ENCODE peak calls at places on chromosomes 2 and 18, in eight cellular contexts. One of them, this sample, is unnamed. For H3K36me3 and H3K4me1, the result is how much of the 10 kb centered on the place peaks cover.

GRCh38 chr2:94877129-94877528 is 5.9 kb downstream of the TEKT4 start:
- DNase-seq in spleen: peak
- DNase-seq in OCI-LY7: no peak
- DNase-seq in transverse colon: no peak
- DNase-seq in left ventricle myocardium inferior: no peak
- DNase-seq in prostate gland: no peak
- DNase-seq in uterus: no peak
- DNase-seq in neural progenitor cell: no peak
- DNase-seq in this sample: no peak

GRCh38 chr2:231190531-231191197 is 7.8 kb upstream of the ARMC9 start:
- DNase-seq in spleen: no peak
- DNase-seq in OCI-LY7: no peak
- DNase-seq in transverse colon: peak
- DNase-seq in left ventricle myocardium inferior: peak
- DNase-seq in prostate gland: peak
- DNase-seq in uterus: peak
- DNase-seq in neural progenitor cell: peak
- DNase-seq in this sample: no peak

GRCh38 chr18:34028341-34028740 is 196.4 kb downstream of the NOL4 start:
- DNase-seq in spleen: no peak
- DNase-seq in OCI-LY7: no peak
- DNase-seq in transverse colon: peak
- DNase-seq in left ventricle myocardium inferior: no peak
- DNase-seq in prostate gland: no peak
- DNase-seq in uterus: no peak
- DNase-seq in neural progenitor cell: no peak
- DNase-seq in this sample: no peak

GRCh38 chr2:95271381-95271971 is 2.8 kb upstream of the PROM2 start:
- DNase-seq in spleen: peak
- DNase-seq in OCI-LY7: no peak
- DNase-seq in transverse colon: no peak
- DNase-seq in left ventricle myocardium inferior: no peak
- DNase-seq in prostate gland: peak
- DNase-seq in uterus: no peak
- DNase-seq in neural progenitor cell: no peak
- DNase-seq in this sample: peak

GRCh38 chr2:157592983-157593382 is 35.7 kb downstream of the ACVR1C start:
- DNase-seq in spleen: no peak
- DNase-seq in OCI-LY7: peak
- DNase-seq in transverse colon: no peak
- DNase-seq in left ventricle myocardium inferior: no peak
- DNase-seq in prostate gland: no peak
- DNase-seq in uterus: no peak
- DNase-seq in neural progenitor cell: no peak
- DNase-seq in this sample: no peak

GRCh38 chr18:36638224-36638623 is 190.6 kb downstream of the TPGS2 start:
- DNase-seq in spleen: no peak
- DNase-seq in OCI-LY7: no peak
- DNase-seq in transverse colon: no peak
- DNase-seq in left ventricle myocardium inferior: no peak
- DNase-seq in prostate gland: no peak
- DNase-seq in uterus: no peak
- DNase-seq in neural progenitor cell: no peak
- DNase-seq in this sample: no peak

GRCh38 chr2:224260605-224261004 is 141.3 kb downstream of the FAM124B start:
- DNase-seq in spleen: no peak
- DNase-seq in OCI-LY7: no peak
- DNase-seq in transverse colon: no peak
- DNase-seq in left ventricle myocardium inferior: no peak
- DNase-seq in prostate gland: no peak
- DNase-seq in uterus: peak
- DNase-seq in neural progenitor cell: peak
- DNase-seq in this sample: no peak

GRCh38 chr2:215779912-215780311 is 233.4 kb downstream of the MREG start:
- DNase-seq in spleen: no peak
- DNase-seq in OCI-LY7: no peak
- DNase-seq in transverse colon: no peak
- DNase-seq in left ventricle myocardium inferior: no peak
- DNase-seq in prostate gland: no peak
- DNase-seq in uterus: no peak
- DNase-seq in neural progenitor cell: no peak
- DNase-seq in this sample: no peak

GRCh38 chr18:79389689-79390088 is 6.0 kb upstream of the NFATC1 start:
- DNase-seq in spleen: no peak
- DNase-seq in OCI-LY7: no peak
- DNase-seq in transverse colon: no peak
- DNase-seq in left ventricle myocardium inferior: no peak
- DNase-seq in prostate gland: no peak
- DNase-seq in uterus: no peak
- DNase-seq in neural progenitor cell: no peak
- DNase-seq in this sample: no peak

GRCh38 chr2:197286805-197287595 is 23.6 kb downstream of the ANKRD44 start:
- DNase-seq in spleen: no peak
- DNase-seq in OCI-LY7: peak
- DNase-seq in transverse colon: peak
- DNase-seq in left ventricle myocardium inferior: no peak
- DNase-seq in prostate gland: peak
- DNase-seq in uterus: peak
- DNase-seq in neural progenitor cell: no peak
- DNase-seq in this sample: peak

DNA sequence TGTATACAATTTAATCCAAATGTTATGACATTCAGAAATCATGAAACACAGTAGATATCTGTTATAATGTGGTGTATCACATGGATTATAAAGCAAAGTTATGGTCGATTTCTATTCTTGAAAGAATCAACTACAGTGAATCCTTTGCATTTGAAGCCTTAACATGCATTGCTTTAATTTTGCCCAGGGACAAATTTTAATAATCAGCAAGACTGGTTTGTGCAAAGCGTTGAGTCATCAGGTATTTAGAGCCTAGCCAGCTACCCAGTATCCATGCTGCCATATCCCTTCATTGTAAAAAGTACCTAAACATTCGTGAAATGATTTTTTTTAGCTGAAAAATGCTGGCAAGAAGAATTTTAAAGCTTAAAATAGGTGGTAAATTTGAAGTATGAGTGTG is 8.9 kb upstream of the SPDYA start:
- DNase-seq in spleen: no peak
- DNase-seq in OCI-LY7: no peak
- DNase-seq in transverse colon: no peak
- DNase-seq in left ventricle myocardium inferior: no peak
- DNase-seq in prostate gland: no peak
- DNase-seq in uterus: no peak
- DNase-seq in neural progenitor cell: no peak
- DNase-seq in this sample: no peak
- H3K36me3 ChIP-seq in spleen: under half
- H3K36me3 ChIP-seq in OCI-LY7: half or more
- H3K36me3 ChIP-seq in transverse colon: under half
- H3K36me3 ChIP-seq in left ventricle myocardium inferior: half or more
- H3K36me3 ChIP-seq in prostate gland: under half
- H3K36me3 ChIP-seq in uterus: under half
- H3K36me3 ChIP-seq in neural progenitor cell: under half
- H3K36me3 ChIP-seq in this sample: half or more

GRCh38 chr18:48887905-48888531 is 62.7 kb downstream of the SMAD7 start:
- DNase-seq in spleen: peak
- DNase-seq in OCI-LY7: no peak
- DNase-seq in transverse colon: no peak
- DNase-seq in left ventricle myocardium inferior: no peak
- DNase-seq in prostate gland: no peak
- DNase-seq in uterus: no peak
- DNase-seq in neural progenitor cell: peak
- DNase-seq in this sample: no peak

GRCh38 chr18:48888681-48889080 is 62.1 kb downstream of the SMAD7 start:
- DNase-seq in spleen: peak
- DNase-seq in OCI-LY7: no peak
- DNase-seq in transverse colon: no peak
- DNase-seq in left ventricle myocardium inferior: no peak
- DNase-seq in prostate gland: no peak
- DNase-seq in uterus: no peak
- DNase-seq in neural progenitor cell: no peak
- DNase-seq in this sample: no peak

GRCh38 chr18:48889115-48889941 is 61.4 kb downstream of the SMAD7 start:
- DNase-seq in spleen: peak
- DNase-seq in OCI-LY7: no peak
- DNase-seq in transverse colon: no peak
- DNase-seq in left ventricle myocardium inferior: peak
- DNase-seq in prostate gland: no peak
- DNase-seq in uterus: peak
- DNase-seq in neural progenitor cell: peak
- DNase-seq in this sample: no peak

GRCh38 chr18:48891721-48892120 is 59.0 kb downstream of the SMAD7 start:
- DNase-seq in spleen: peak
- DNase-seq in OCI-LY7: no peak
- DNase-seq in transverse colon: no peak
- DNase-seq in left ventricle myocardium inferior: no peak
- DNase-seq in prostate gland: no peak
- DNase-seq in uterus: no peak
- DNase-seq in neural progenitor cell: no peak
- DNase-seq in this sample: no peak

DNA sequence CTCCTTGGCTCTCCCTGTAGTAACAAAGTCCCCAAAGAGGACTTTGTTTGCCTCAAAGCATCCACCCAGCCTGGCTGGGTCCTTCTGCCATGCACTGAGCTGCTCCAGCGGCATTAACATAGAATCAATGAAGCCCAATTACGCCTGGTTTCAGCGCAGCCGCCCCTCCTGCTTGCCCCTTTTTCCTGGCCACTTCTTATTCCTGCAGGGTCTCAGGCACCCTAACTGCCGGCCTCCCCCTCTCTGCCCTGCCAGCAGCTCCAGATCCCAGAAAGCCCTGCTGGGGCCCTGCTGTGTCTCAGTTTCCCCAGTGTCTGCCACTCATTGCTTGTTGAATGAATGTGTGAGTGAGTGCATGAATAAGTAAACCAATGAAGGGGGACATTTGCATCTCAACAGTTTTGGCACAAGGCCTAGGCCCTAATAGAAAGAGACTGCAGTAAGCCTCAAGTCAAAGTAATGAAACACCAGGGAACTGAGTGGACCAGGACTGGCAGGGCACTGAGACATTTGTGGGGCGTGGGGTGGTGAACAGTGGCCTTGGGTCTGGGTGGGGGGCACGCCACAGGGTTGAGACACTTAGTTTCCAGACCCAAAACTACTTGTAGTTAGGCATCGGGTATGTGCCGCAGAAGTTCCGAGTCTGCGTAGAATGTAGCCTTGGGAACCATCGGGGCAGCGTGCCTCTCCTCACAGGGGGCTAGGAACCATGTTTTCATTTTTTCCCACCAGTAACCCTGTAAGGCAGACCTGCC is 60.6 kb downstream of the SMAD7 start:
- DNase-seq in spleen: peak
- DNase-seq in OCI-LY7: no peak
- DNase-seq in transverse colon: no peak
- DNase-seq in left ventricle myocardium inferior: no peak
- DNase-seq in prostate gland: no peak
- DNase-seq in uterus: no peak
- DNase-seq in neural progenitor cell: no peak
- DNase-seq in this sample: no peak
- H3K4me1 ChIP-seq in spleen: under half
- H3K4me1 ChIP-seq in OCI-LY7: under half
- H3K4me1 ChIP-seq in transverse colon: under half
- H3K4me1 ChIP-seq in left ventricle myocardium inferior: under half
- H3K4me1 ChIP-seq in prostate gland: under half
- H3K4me1 ChIP-seq in uterus: under half
- H3K4me1 ChIP-seq in neural progenitor cell: under half
- H3K4me1 ChIP-seq in this sample: under half

GRCh38 chr2:222248818-222249217 is 50.0 kb downstream of the PAX3 start:
- DNase-seq in spleen: no peak
- DNase-seq in OCI-LY7: no peak
- DNase-seq in transverse colon: no peak
- DNase-seq in left ventricle myocardium inferior: no peak
- DNase-seq in prostate gland: no peak
- DNase-seq in uterus: no peak
- DNase-seq in neural progenitor cell: no peak
- DNase-seq in this sample: no peak

GRCh38 chr2:222255090-222255489 is 43.7 kb downstream of the PAX3 start:
- DNase-seq in spleen: no peak
- DNase-seq in OCI-LY7: no peak
- DNase-seq in transverse colon: no peak
- DNase-seq in left ventricle myocardium inferior: no peak
- DNase-seq in prostate gland: no peak
- DNase-seq in uterus: no peak
- DNase-seq in neural progenitor cell: no peak
- DNase-seq in this sample: no peak

GRCh38 chr2:222248256-222248655 is 50.5 kb downstream of the PAX3 start:
- DNase-seq in spleen: no peak
- DNase-seq in OCI-LY7: no peak
- DNase-seq in transverse colon: no peak
- DNase-seq in left ventricle myocardium inferior: no peak
- DNase-seq in prostate gland: no peak
- DNase-seq in uterus: no peak
- DNase-seq in neural progenitor cell: no peak
- DNase-seq in this sample: no peak

GRCh38 chr2:222250313-222250712 is 48.5 kb downstream of the PAX3 start:
- DNase-seq in spleen: no peak
- DNase-seq in OCI-LY7: no peak
- DNase-seq in transverse colon: no peak
- DNase-seq in left ventricle myocardium inferior: no peak
- DNase-seq in prostate gland: no peak
- DNase-seq in uterus: no peak
- DNase-seq in neural progenitor cell: no peak
- DNase-seq in this sample: no peak

DNA sequence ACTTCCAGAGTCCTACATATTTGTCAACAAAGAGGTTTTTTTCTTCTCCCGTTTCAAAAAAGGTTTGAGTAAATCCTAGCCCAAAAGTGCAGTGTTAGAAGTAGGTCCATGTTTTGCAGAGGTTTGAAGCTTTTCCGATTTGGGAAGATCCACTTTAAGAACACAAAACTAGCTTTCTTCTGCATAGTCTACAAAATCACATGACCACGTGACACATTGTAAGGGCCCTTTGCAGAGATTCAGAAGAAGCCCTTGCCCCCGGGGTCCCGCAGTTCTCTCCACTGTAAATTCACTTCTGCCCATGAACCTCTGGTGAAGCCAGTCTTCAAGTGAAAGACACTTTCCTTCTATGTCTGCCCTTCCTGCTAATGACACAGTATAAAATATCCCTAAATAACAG is 49.4 kb downstream of the PAX3 start:
- DNase-seq in spleen: no peak
- DNase-seq in OCI-LY7: no peak
- DNase-seq in transverse colon: no peak
- DNase-seq in left ventricle myocardium inferior: no peak
- DNase-seq in prostate gland: no peak
- DNase-seq in uterus: no peak
- DNase-seq in neural progenitor cell: no peak
- DNase-seq in this sample: no peak
- H3K27ac ChIP-seq in spleen: no peak
- H3K27ac ChIP-seq in OCI-LY7: no peak
- H3K27ac ChIP-seq in transverse colon: no peak
- H3K27ac ChIP-seq in left ventricle myocardium inferior: no peak
- H3K27ac ChIP-seq in prostate gland: no peak
- H3K27ac ChIP-seq in uterus: no peak
- H3K27ac ChIP-seq in neural progenitor cell: no peak
- H3K27ac ChIP-seq in this sample: no peak

DNA sequence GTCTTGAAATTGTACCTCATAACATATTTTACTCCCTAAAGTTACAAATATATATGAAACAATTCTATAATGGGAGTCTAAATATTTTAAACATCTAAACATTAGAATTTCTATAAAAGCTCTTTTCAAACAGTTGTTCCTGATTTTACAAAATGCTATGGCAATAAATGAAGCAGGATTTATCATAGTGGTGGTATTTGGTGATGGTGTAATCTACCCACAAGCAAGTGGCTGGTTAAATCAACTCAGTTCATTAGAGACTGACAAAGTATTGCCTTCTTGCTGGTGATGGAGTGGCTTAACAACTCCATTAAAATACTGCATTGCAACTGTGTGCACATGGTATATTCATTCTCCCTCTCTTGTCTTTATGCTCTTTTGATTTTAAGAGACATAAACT is 138.9 kb downstream of the PMAIP1 start:
- DNase-seq in spleen: no peak
- DNase-seq in OCI-LY7: no peak
- DNase-seq in transverse colon: no peak
- DNase-seq in left ventricle myocardium inferior: no peak
- DNase-seq in prostate gland: no peak
- DNase-seq in uterus: no peak
- DNase-seq in neural progenitor cell: no peak
- DNase-seq in this sample: no peak
- H3K36me3 ChIP-seq in spleen: under half
- H3K36me3 ChIP-seq in OCI-LY7: under half
- H3K36me3 ChIP-seq in transverse colon: under half
- H3K36me3 ChIP-seq in left ventricle myocardium inferior: under half
- H3K36me3 ChIP-seq in prostate gland: under half
- H3K36me3 ChIP-seq in uterus: under half
- H3K36me3 ChIP-seq in neural progenitor cell: under half
- H3K36me3 ChIP-seq in this sample: under half